ENCODE peak calls at places on chromosomes 3 and 15, in six cellular contexts. A, M, W, Q, R and H are unnamed samples.

GRCh38 chr3:160179906-160180305 is 45.3 kb upstream of the C3orf80 start:
- DNase-seq in M (no peak), R (no peak), W (no peak), Q (no peak), A (no peak), H (no peak)

GRCh38 chr15:33656090-33656670 is 312.1 kb upstream of the CHRM5 start:
- DNase-seq in Q (no peak), M (no peak), W (no peak), A (no peak), R (no peak), H (no peak)

GRCh38 chr3:115590873-115591272 is 32.4 kb upstream of the GAP43 start:
- DNase-seq in R (no peak), W (no peak), M (no peak), Q (no peak), A (no peak), H (no peak)

GRCh38 chr15:33194237-33194636 is 277 bp downstream of the FMN1 start:
- DNase-seq in Q (no peak), M (no peak), R (no peak), A (no peak), W (no peak), H (peak; percentile 40)

GRCh38 chr3:14452676-14453367 is 50.4 kb downstream of the SLC6A6 start:
- DNase-seq in R (no peak), W (peak; percentile 96), M (no peak), A (no peak), Q (peak; percentile 98), H (no peak)

GRCh38 chr15:70375006-70375409 is 277.3 kb upstream of the TLE3 start:
- DNase-seq in R (no peak), W (peak; percentile 55), A (no peak), Q (no peak), M (peak; percentile 26), H (no peak)

GRCh38 chr15:70729164-70729563 is 34.2 kb downstream of the UACA start:
- DNase-seq in Q (no peak), R (no peak), A (no peak), M (no peak), W (no peak), H (no peak)

GRCh38 chr3:157067114-157067513 is 92.8 kb downstream of the CCNL1 start:
- DNase-seq in M (no peak), A (peak; percentile 70), Q (no peak), W (no peak), R (no peak), H (no peak)

GRCh38 chr15:71599404-71600225 is 210.7 kb upstream of the NR2E3 start:
- DNase-seq in M (no peak), A (no peak), R (no peak), Q (no peak), W (peak; percentile 39), H (no peak)

GRCh38 chr3:77536038-77536775 is 496.3 kb downstream of the ROBO2 start:
- DNase-seq in R (no peak), Q (no peak), W (no peak), A (no peak), M (peak; percentile 43), H (no peak)

GRCh38 chr3:142134799-142135325 is 14.5 kb downstream of the TFDP2 start:
- DNase-seq in A (no peak), R (no peak), W (no peak), Q (no peak), M (no peak), H (no peak)

GRCh38 chr3:41365973-41366372 is 166.7 kb downstream of the CTNNB1 start:
- DNase-seq in M (peak; percentile 41), W (no peak), A (no peak), R (no peak), Q (no peak), H (no peak)

GRCh38 chr3:188946837-188947236 is 224.9 kb upstream of the TPRG1 start:
- DNase-seq in R (no peak), A (no peak), M (no peak), W (peak; percentile 68), Q (no peak), H (no peak)

GRCh38 chr3:99878005-99878404 is 60.3 kb downstream of the CMSS1 start:
- DNase-seq in M (no peak), W (no peak), R (no peak), Q (no peak), A (no peak), H (no peak)

GRCh38 chr3:38992117-38992779 is 59.5 kb downstream of the SCN11A start:
- DNase-seq in M (no peak), W (no peak), R (no peak), Q (peak; percentile 69), A (no peak), H (no peak)

GRCh38 chr15:90364251-90364650 is 12.2 kb downstream of the ZNF774 start:
- DNase-seq in M (no peak), W (no peak), Q (no peak), A (no peak), R (no peak), H (no peak)

GRCh38 chr15:36579792-36580431 is 486 bp downstream of the CDIN1 start:
- DNase-seq in W (no peak), R (no peak), M (no peak), Q (no peak), A (no peak), H (no peak)

GRCh38 chr3:159844801-159845261 is 143.8 kb upstream of the IL12A start:
- DNase-seq in R (no peak), W (no peak), A (no peak), M (no peak), Q (no peak), H (no peak)

GRCh38 chr15:67133738-67134576 is 68.6 kb downstream of the SMAD3 start:
- DNase-seq in Q (no peak), M (no peak), R (peak; percentile 79), W (no peak), A (peak; percentile 83), H (no peak)

GRCh38 chr15:31302029-31302657 is 24.5 kb upstream of the KLF13 start:
- DNase-seq in W (no peak), Q (no peak), R (no peak), M (no peak), A (no peak), H (no peak)

DNA sequence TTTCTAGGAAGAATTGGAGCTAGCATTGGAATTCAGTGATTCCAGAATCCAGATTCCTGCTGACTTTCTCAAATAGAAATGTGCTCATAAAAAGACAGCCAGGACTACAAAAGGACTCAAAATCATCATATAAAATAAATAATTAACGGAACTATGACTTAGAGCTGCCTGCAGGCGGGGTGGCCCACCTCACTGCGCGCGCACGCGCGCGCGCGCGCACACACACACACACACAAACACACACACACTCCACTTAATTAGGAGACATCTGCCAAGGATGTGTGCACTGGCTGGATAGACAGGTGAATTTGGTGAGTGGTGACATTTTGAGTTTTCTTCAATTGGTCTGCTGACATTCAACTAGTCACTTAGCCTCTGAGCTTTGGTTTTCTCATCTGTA is 6.9 kb upstream of the MEX3B start:
- DNase-seq in W (no peak), Q (no peak), A (no peak), M (no peak), R (no peak), H (no peak)
- H3K27me3 ChIP-seq in W (no peaks in the 10 kb centered on the region), Q (peaks cover 22% of the 10 kb centered on the region), A (no peaks in the 10 kb centered on the region), M (peaks cover 2% of the 10 kb centered on the region), R (no peaks in the 10 kb centered on the region), H (no peaks in the 10 kb centered on the region)

DNA sequence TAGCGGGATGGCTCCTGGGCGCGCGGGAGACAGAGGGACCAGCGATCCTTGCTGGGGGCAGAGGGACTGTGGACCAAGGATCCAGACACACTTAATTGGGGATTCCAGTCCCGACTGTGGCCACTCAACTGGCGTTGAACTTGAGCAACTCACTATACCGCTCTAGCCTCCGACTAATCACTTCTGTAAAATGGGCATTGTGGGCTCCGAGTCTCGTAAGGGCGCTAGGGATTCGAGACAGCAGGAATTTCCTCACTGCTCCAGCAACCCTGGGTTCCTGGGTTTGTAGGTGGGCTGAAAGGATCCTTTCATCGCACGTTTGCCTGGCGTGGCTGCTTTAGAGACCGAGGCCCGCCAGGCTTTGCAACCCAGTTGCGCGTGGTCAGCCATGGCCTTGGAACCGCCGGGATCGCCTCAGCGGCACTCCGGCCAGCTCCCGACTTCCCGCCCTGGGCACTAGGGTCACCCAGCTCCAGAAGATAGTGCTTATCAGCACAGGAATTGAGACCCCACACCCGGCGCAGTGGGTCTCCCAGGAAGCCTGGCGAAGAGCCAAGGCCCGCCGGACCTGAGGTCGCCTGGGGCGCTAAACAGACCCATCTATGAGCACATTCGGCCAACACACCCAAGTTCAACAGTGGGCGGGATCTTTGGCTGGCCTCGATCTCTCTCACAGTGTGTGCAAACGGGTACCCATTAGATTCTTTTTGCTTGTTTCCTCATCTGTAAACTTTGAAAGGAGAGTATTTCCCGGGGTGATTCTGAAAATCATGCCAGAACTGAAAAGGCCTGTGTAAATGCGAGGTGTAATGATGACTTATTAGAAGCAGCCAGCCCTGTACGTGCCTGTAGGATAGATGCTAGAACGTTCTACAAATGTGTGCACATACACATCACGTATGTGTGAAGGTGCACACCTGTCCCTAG is 9.9 kb downstream of the FOXL2 start:
- DNase-seq in R (no peak), M (no peak), W (no peak), Q (no peak), A (peak; percentile 32), H (no peak)
- H3K27me3 ChIP-seq in R (peaks cover 15% of the 10 kb centered on the region), M (peaks cover 54% of the 10 kb centered on the region), W (no peaks in the 10 kb centered on the region), Q (peaks cover 60% of the 10 kb centered on the region), A (peaks cover 56% of the 10 kb centered on the region), H (no peaks in the 10 kb centered on the region)

DNA sequence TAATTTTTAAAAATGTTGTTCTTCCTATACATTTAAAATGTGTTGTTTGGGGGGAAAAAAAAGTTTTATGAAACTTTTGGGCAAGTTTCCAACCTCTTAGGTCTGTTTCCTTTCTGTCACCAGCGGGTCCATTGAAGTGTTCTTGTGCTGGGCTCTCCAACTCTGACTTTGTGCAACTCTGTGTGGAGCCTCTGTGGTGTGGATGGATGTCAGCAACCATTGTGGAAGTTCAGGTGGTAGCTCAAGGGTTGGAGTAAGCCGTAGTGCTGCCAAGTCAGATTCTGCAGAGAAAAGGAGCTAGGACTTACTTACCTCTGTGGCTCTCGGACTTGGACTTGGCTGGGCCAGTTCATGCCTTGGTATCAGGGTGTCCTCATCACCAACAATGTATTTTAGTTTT is 22.4 kb downstream of the ARID3B start:
- DNase-seq in A (no peak), Q (no peak), W (no peak), M (no peak), R (no peak), H (no peak)
- H3K27me3 ChIP-seq in A (no peaks in the 10 kb centered on the region), Q (no peaks in the 10 kb centered on the region), W (no peaks in the 10 kb centered on the region), M (no peaks in the 10 kb centered on the region), R (no peaks in the 10 kb centered on the region), H (no peaks in the 10 kb centered on the region)

GRCh38 chr15:88288661-88289060 is 32.1 kb upstream of the NTRK3 start:
- DNase-seq in W (no peak), M (no peak), A (no peak), R (no peak), Q (no peak), H (no peak)

GRCh38 chr15:88288206-88288605 is 31.7 kb upstream of the NTRK3 start:
- DNase-seq in Q (no peak), R (no peak), W (no peak), A (no peak), M (no peak), H (no peak)

DNA sequence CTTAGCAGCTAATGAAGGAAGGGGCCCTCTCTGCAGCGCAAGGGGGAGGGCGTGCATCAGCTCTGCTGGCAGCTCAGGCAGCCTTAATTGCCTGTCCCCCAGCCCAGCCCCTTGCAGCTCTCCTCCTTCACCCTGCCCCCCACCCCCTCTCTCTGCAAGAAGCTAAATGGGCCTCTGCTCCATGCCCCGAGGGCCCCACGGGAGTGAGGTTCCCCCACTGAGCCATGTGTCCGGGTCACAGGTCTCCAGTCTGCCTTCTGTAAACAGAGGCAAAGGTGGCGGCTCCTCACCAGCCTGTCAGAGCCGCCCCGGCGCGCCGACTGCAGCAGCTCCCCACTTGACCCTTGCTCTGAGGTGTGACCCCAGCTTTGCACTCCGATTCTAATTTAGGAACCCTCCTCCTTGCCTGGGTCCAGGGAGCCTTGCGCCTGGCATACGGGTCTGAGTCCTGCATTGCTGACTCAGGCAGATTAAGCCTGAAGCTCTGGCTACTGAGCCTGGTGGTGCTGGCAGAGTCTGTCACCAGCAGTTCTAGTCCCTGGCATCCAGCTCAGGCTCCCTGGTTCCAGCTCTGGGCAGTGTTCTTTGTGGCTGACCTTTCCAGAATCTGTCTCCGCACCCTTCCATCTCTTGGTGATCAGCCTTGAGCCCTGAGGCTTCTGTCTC is 28.0 kb upstream of the NTRK3 start:
- DNase-seq in R (no peak), A (no peak), W (no peak), M (no peak), Q (no peak), H (no peak)
- H3K27me3 ChIP-seq in R (no peaks in the 10 kb centered on the region), A (peaks cover 4% of the 10 kb centered on the region), W (no peaks in the 10 kb centered on the region), M (no peaks in the 10 kb centered on the region), Q (peaks cover 2% of the 10 kb centered on the region), H (no peaks in the 10 kb centered on the region)